ENCODE peak calls at places on chromosomes 11 and 22, in eight cellular contexts. One of them, this sample, is unnamed.

GRCh38 chr22:17872491-17872890 is 98.2 kb upstream of the BID start:
- DNase-seq in head of caudate nucleus: no peak
- DNase-seq in stromal cell of bone marrow: no peak
- DNase-seq in GM12865: no peak
- DNase-seq in Jurkat, Clone E6-1: no peak
- DNase-seq in upper lobe of right lung: no peak
- DNase-seq in HAP-1: no peak
- DNase-seq in naive thymus-derived CD8-positive, alpha-beta T cell: no peak
- DNase-seq in this sample: no peak

GRCh38 chr11:121048464-121049233 is 24.7 kb downstream of the TBCEL start:
- DNase-seq in upper lobe of right lung: no peak
- DNase-seq in stromal cell of bone marrow: no peak
- DNase-seq in Jurkat, Clone E6-1: no peak
- DNase-seq in GM12865: no peak
- DNase-seq in head of caudate nucleus: no peak
- DNase-seq in naive thymus-derived CD8-positive, alpha-beta T cell: no peak
- DNase-seq in HAP-1: no peak
- DNase-seq in this sample: no peak

GRCh38 chr11:11532574-11532973 is 89.2 kb downstream of the GALNT18 start:
- DNase-seq in upper lobe of right lung: no peak
- DNase-seq in HAP-1: no peak
- DNase-seq in stromal cell of bone marrow: peak
- DNase-seq in naive thymus-derived CD8-positive, alpha-beta T cell: no peak
- DNase-seq in GM12865: no peak
- DNase-seq in head of caudate nucleus: no peak
- DNase-seq in Jurkat, Clone E6-1: no peak
- DNase-seq in this sample: no peak

GRCh38 chr11:597166-597725 is 18.5 kb downstream of the IRF7 start:
- DNase-seq in GM12865: no peak
- DNase-seq in upper lobe of right lung: no peak
- DNase-seq in HAP-1: no peak
- DNase-seq in Jurkat, Clone E6-1: no peak
- DNase-seq in naive thymus-derived CD8-positive, alpha-beta T cell: no peak
- DNase-seq in head of caudate nucleus: no peak
- DNase-seq in stromal cell of bone marrow: no peak
- DNase-seq in this sample: no peak

GRCh38 chr11:133966924-133967598 is 10.3 kb upstream of the IGSF9B start:
- DNase-seq in HAP-1: no peak
- DNase-seq in naive thymus-derived CD8-positive, alpha-beta T cell: peak
- DNase-seq in upper lobe of right lung: no peak
- DNase-seq in Jurkat, Clone E6-1: peak
- DNase-seq in head of caudate nucleus: peak
- DNase-seq in stromal cell of bone marrow: no peak
- DNase-seq in GM12865: no peak
- DNase-seq in this sample: peak

GRCh38 chr11:127106142-127106541 is 105.6 kb upstream of the KIRREL3 start:
- DNase-seq in GM12865: no peak
- DNase-seq in HAP-1: no peak
- DNase-seq in naive thymus-derived CD8-positive, alpha-beta T cell: no peak
- DNase-seq in upper lobe of right lung: no peak
- DNase-seq in head of caudate nucleus: no peak
- DNase-seq in stromal cell of bone marrow: peak
- DNase-seq in Jurkat, Clone E6-1: no peak
- DNase-seq in this sample: no peak

GRCh38 chr11:27816200-27816599 is 115.9 kb upstream of the BDNF start:
- DNase-seq in head of caudate nucleus: no peak
- DNase-seq in HAP-1: no peak
- DNase-seq in GM12865: no peak
- DNase-seq in Jurkat, Clone E6-1: no peak
- DNase-seq in naive thymus-derived CD8-positive, alpha-beta T cell: no peak
- DNase-seq in stromal cell of bone marrow: no peak
- DNase-seq in upper lobe of right lung: no peak
- DNase-seq in this sample: no peak

GRCh38 chr11:16606784-16607674 is 131.4 kb upstream of the C11orf58 start:
- DNase-seq in HAP-1: no peak
- DNase-seq in upper lobe of right lung: peak
- DNase-seq in naive thymus-derived CD8-positive, alpha-beta T cell: peak
- DNase-seq in head of caudate nucleus: no peak
- DNase-seq in Jurkat, Clone E6-1: no peak
- DNase-seq in GM12865: no peak
- DNase-seq in stromal cell of bone marrow: no peak
- DNase-seq in this sample: no peak

GRCh38 chr11:105612766-105613165 is 2.9 kb downstream of the GRIA4 start:
- DNase-seq in GM12865: no peak
- DNase-seq in upper lobe of right lung: no peak
- DNase-seq in head of caudate nucleus: no peak
- DNase-seq in naive thymus-derived CD8-positive, alpha-beta T cell: no peak
- DNase-seq in stromal cell of bone marrow: no peak
- DNase-seq in Jurkat, Clone E6-1: no peak
- DNase-seq in HAP-1: no peak
- DNase-seq in this sample: peak

GRCh38 chr11:8905528-8906165 is 5.3 kb upstream of the AKIP1 start:
- DNase-seq in Jurkat, Clone E6-1: no peak
- DNase-seq in GM12865: no peak
- DNase-seq in HAP-1: no peak
- DNase-seq in head of caudate nucleus: no peak
- DNase-seq in naive thymus-derived CD8-positive, alpha-beta T cell: no peak
- DNase-seq in upper lobe of right lung: no peak
- DNase-seq in stromal cell of bone marrow: peak
- DNase-seq in this sample: no peak

GRCh38 chr11:32297629-32298028 is 137.7 kb downstream of the WT1 start:
- DNase-seq in GM12865: peak
- DNase-seq in upper lobe of right lung: no peak
- DNase-seq in stromal cell of bone marrow: peak
- DNase-seq in Jurkat, Clone E6-1: peak
- DNase-seq in naive thymus-derived CD8-positive, alpha-beta T cell: peak
- DNase-seq in HAP-1: peak
- DNase-seq in head of caudate nucleus: peak
- DNase-seq in this sample: peak

GRCh38 chr11:94563848-94564442 is 3.2 kb upstream of the PIWIL4 start:
- DNase-seq in HAP-1: no peak
- DNase-seq in head of caudate nucleus: no peak
- DNase-seq in naive thymus-derived CD8-positive, alpha-beta T cell: no peak
- DNase-seq in Jurkat, Clone E6-1: no peak
- DNase-seq in GM12865: no peak
- DNase-seq in stromal cell of bone marrow: no peak
- DNase-seq in upper lobe of right lung: no peak
- DNase-seq in this sample: no peak

GRCh38 chr22:25545677-25546076 is 18.8 kb upstream of the GRK3 start:
- DNase-seq in Jurkat, Clone E6-1: no peak
- DNase-seq in HAP-1: no peak
- DNase-seq in head of caudate nucleus: no peak
- DNase-seq in GM12865: no peak
- DNase-seq in naive thymus-derived CD8-positive, alpha-beta T cell: no peak
- DNase-seq in upper lobe of right lung: no peak
- DNase-seq in stromal cell of bone marrow: no peak
- DNase-seq in this sample: no peak

GRCh38 chr22:44597616-44598015 is 99.6 kb upstream of the RTL6 start:
- DNase-seq in naive thymus-derived CD8-positive, alpha-beta T cell: no peak
- DNase-seq in GM12865: no peak
- DNase-seq in HAP-1: no peak
- DNase-seq in upper lobe of right lung: no peak
- DNase-seq in Jurkat, Clone E6-1: no peak
- DNase-seq in stromal cell of bone marrow: no peak
- DNase-seq in head of caudate nucleus: no peak
- DNase-seq in this sample: no peak

GRCh38 chr22:38724926-38725571 is 19.3 kb downstream of the GTPBP1 start:
- DNase-seq in HAP-1: peak
- DNase-seq in head of caudate nucleus: peak
- DNase-seq in stromal cell of bone marrow: no peak
- DNase-seq in GM12865: peak
- DNase-seq in upper lobe of right lung: no peak
- DNase-seq in Jurkat, Clone E6-1: peak
- DNase-seq in naive thymus-derived CD8-positive, alpha-beta T cell: peak
- DNase-seq in this sample: no peak

GRCh38 chr22:41197808-41198585 is 7.1 kb upstream of the L3MBTL2 start:
- DNase-seq in Jurkat, Clone E6-1: peak
- DNase-seq in stromal cell of bone marrow: no peak
- DNase-seq in HAP-1: peak
- DNase-seq in head of caudate nucleus: peak
- DNase-seq in GM12865: no peak
- DNase-seq in upper lobe of right lung: peak
- DNase-seq in naive thymus-derived CD8-positive, alpha-beta T cell: peak
- DNase-seq in this sample: no peak

GRCh38 chr11:68660066-68660810 is 24.1 kb upstream of the GAL start:
- DNase-seq in upper lobe of right lung: peak
- DNase-seq in head of caudate nucleus: no peak
- DNase-seq in Jurkat, Clone E6-1: no peak
- DNase-seq in stromal cell of bone marrow: no peak
- DNase-seq in HAP-1: no peak
- DNase-seq in GM12865: no peak
- DNase-seq in naive thymus-derived CD8-positive, alpha-beta T cell: no peak
- DNase-seq in this sample: no peak

GRCh38 chr11:113021111-113021510 is 59.9 kb downstream of the NCAM1 start:
- DNase-seq in Jurkat, Clone E6-1: no peak
- DNase-seq in GM12865: no peak
- DNase-seq in upper lobe of right lung: no peak
- DNase-seq in stromal cell of bone marrow: no peak
- DNase-seq in head of caudate nucleus: no peak
- DNase-seq in naive thymus-derived CD8-positive, alpha-beta T cell: no peak
- DNase-seq in HAP-1: no peak
- DNase-seq in this sample: no peak

GRCh38 chr11:115452245-115452644 is 52.0 kb downstream of the CADM1 start:
- DNase-seq in naive thymus-derived CD8-positive, alpha-beta T cell: no peak
- DNase-seq in head of caudate nucleus: no peak
- DNase-seq in upper lobe of right lung: no peak
- DNase-seq in stromal cell of bone marrow: no peak
- DNase-seq in HAP-1: no peak
- DNase-seq in GM12865: no peak
- DNase-seq in Jurkat, Clone E6-1: no peak
- DNase-seq in this sample: no peak

GRCh38 chr11:69114362-69114761 is 41.4 kb upstream of the SMIM38 start:
- DNase-seq in GM12865: no peak
- DNase-seq in stromal cell of bone marrow: no peak
- DNase-seq in naive thymus-derived CD8-positive, alpha-beta T cell: no peak
- DNase-seq in Jurkat, Clone E6-1: no peak
- DNase-seq in head of caudate nucleus: no peak
- DNase-seq in HAP-1: no peak
- DNase-seq in upper lobe of right lung: no peak
- DNase-seq in this sample: no peak

GRCh38 chr11:102306817-102307814 is 10.2 kb upstream of the BIRC3 start:
- DNase-seq in GM12865: no peak
- DNase-seq in Jurkat, Clone E6-1: peak
- DNase-seq in stromal cell of bone marrow: no peak
- DNase-seq in naive thymus-derived CD8-positive, alpha-beta T cell: peak
- DNase-seq in head of caudate nucleus: no peak
- DNase-seq in HAP-1: no peak
- DNase-seq in upper lobe of right lung: no peak
- DNase-seq in this sample: no peak

GRCh38 chr11:18277560-18278271 is 11.7 kb downstream of the SAA1 start:
- DNase-seq in upper lobe of right lung: no peak
- DNase-seq in head of caudate nucleus: peak
- DNase-seq in naive thymus-derived CD8-positive, alpha-beta T cell: no peak
- DNase-seq in HAP-1: no peak
- DNase-seq in Jurkat, Clone E6-1: no peak
- DNase-seq in GM12865: no peak
- DNase-seq in stromal cell of bone marrow: no peak
- DNase-seq in this sample: no peak

GRCh38 chr11:3341298-3341697 is 37.6 kb downstream of the ZNF195 start:
- DNase-seq in stromal cell of bone marrow: peak
- DNase-seq in naive thymus-derived CD8-positive, alpha-beta T cell: peak
- DNase-seq in upper lobe of right lung: peak
- DNase-seq in Jurkat, Clone E6-1: peak
- DNase-seq in HAP-1: no peak
- DNase-seq in head of caudate nucleus: peak
- DNase-seq in GM12865: peak
- DNase-seq in this sample: no peak

GRCh38 chr11:45872513-45873356 is 12.7 kb upstream of the MAPK8IP1 start:
- DNase-seq in stromal cell of bone marrow: peak
- DNase-seq in GM12865: peak
- DNase-seq in Jurkat, Clone E6-1: peak
- DNase-seq in HAP-1: peak
- DNase-seq in naive thymus-derived CD8-positive, alpha-beta T cell: peak
- DNase-seq in upper lobe of right lung: peak
- DNase-seq in head of caudate nucleus: peak
- DNase-seq in this sample: peak

GRCh38 chr22:46849101-46849500 is 86.7 kb downstream of the TBC1D22A start:
- DNase-seq in naive thymus-derived CD8-positive, alpha-beta T cell: no peak
- DNase-seq in upper lobe of right lung: no peak
- DNase-seq in GM12865: no peak
- DNase-seq in stromal cell of bone marrow: no peak
- DNase-seq in HAP-1: no peak
- DNase-seq in head of caudate nucleus: no peak
- DNase-seq in Jurkat, Clone E6-1: no peak
- DNase-seq in this sample: peak

This sample was measured in cerebellum.